ENCODE peak calls at places on chromosome 9, in seven cellular contexts. V, B, Q, M, N, J and C are unnamed samples.

GRCh38 chr9:32926901-32927300 is 74.5 kb downstream of the APTX start:
- ATAC-seq in V (peak), B (no peak), Q (no peak), M (no peak), N (no peak), J (peak), C (no peak)

GRCh38 chr9:22037954-22038690 is 29.0 kb upstream of the CDKN2B start:
- ATAC-seq in V (peak), B (peak), Q (no peak), M (no peak), N (peak), J (no peak), C (no peak)

GRCh38 chr9:33272061-33272460 is 7.2 kb downstream of the CHMP5 start:
- ATAC-seq in V (no peak), B (no peak), Q (no peak), M (no peak), N (no peak), J (peak), C (no peak)

GRCh38 chr9:22307013-22307711 is 139.5 kb upstream of the DMRTA1 start:
- ATAC-seq in V (peak), B (no peak), Q (no peak), M (peak), N (peak), J (peak), C (no peak)

GRCh38 chr9:81417885-81418284 is 271.5 kb downstream of the TLE1 start:
- ATAC-seq in V (no peak), B (no peak), Q (no peak), M (no peak), N (no peak), J (no peak), C (no peak)

GRCh38 chr9:98045234-98046160 is 11.0 kb upstream of the NANS start:
- ATAC-seq in V (no peak), B (no peak), Q (peak), M (no peak), N (peak), J (no peak), C (peak)

GRCh38 chr9:33125871-33126822 is 41.0 kb downstream of the B4GALT1 start:
- ATAC-seq in V (no peak), B (no peak), Q (peak), M (no peak), N (peak), J (no peak), C (peak)

GRCh38 chr9:69334310-69334709 is 9.3 kb downstream of the ENTREP1 start:
- ATAC-seq in V (peak), B (no peak), Q (no peak), M (no peak), N (no peak), J (no peak), C (no peak)

GRCh38 chr9:37395229-37395628 is 27.3 kb upstream of the GRHPR start:
- ATAC-seq in V (no peak), B (no peak), Q (no peak), M (no peak), N (no peak), J (no peak), C (no peak)

GRCh38 chr9:81826541-81826906 is 101.7 kb upstream of the SPATA31D4 start:
- ATAC-seq in V (no peak), B (no peak), Q (no peak), M (no peak), N (peak), J (no peak), C (no peak)

GRCh38 chr9:121779381-121780117 is 128.1 kb downstream of the DAB2IP start:
- ATAC-seq in V (no peak), B (no peak), Q (no peak), M (no peak), N (no peak), J (no peak), C (no peak)

GRCh38 chr9:89455356-89455824 is 42.5 kb downstream of the SEMA4D start:
- ATAC-seq in V (no peak), B (no peak), Q (peak), M (no peak), N (peak), J (no peak), C (peak)

GRCh38 chr9:134378901-134379338 is 52.7 kb downstream of the RXRA start:
- ATAC-seq in V (peak), B (no peak), Q (no peak), M (no peak), N (peak), J (peak), C (no peak)

GRCh38 chr9:7656648-7657047 is 142.9 kb downstream of the DMAC1 start:
- ATAC-seq in V (peak), B (no peak), Q (no peak), M (no peak), N (no peak), J (no peak), C (no peak)